ENCODE peak calls at places on chromosomes 4 and X, in four cellular contexts. F is CD4-positive, alpha-beta T cell; P is activated CD4-positive, alpha-beta T cell treated with anti-CD3 and anti-CD28 coated beads, Interleukin-2, amount 50 U/mL, for 1 hour; O is endodermal cell. L is an unnamed sample.

GRCh38 chr4:1377606-1378261 is 28.5 kb downstream of the NKX1-1 start:
- DNase-seq in F (no peak), O (peak; percentile 35), P (no peak), L (peak; percentile 8)

GRCh38 chr4:86626066-86626465 is 32.0 kb downstream of the PTPN13 start:
- DNase-seq in O (no peak), P (no peak), F (no peak), L (no peak)

GRCh38 chr4:114383721-114384120 is 214.9 kb upstream of the UGT8 start:
- DNase-seq in F (no peak), P (no peak), O (no peak), L (no peak)

GRCh38 chr4:126445596-126445995 is 1130.8 kb downstream of the FAT4 start:
- DNase-seq in F (no peak), P (no peak), O (no peak), L (no peak)

GRCh38 chrX:15343075-15343476 is 7.8 kb upstream of the PIGA start:
- DNase-seq in O (no peak), P (no peak), F (no peak), L (no peak)

GRCh38 chr4:173991321-173991720 is 292.1 kb downstream of the FBXO8 start:
- DNase-seq in O (no peak), P (no peak), F (no peak), L (no peak)

GRCh38 chr4:150314031-150314430 is 235.8 kb downstream of the DCLK2 start:
- DNase-seq in P (no peak), F (no peak), O (no peak), L (no peak)

GRCh38 chr4:74055096-74055495 is 16.6 kb upstream of the CXCL3 start:
- DNase-seq in F (no peak), P (no peak), O (no peak), L (no peak)

GRCh38 chrX:8067754-8068469 is 103.2 kb downstream of the VCX2 start:
- DNase-seq in F (no peak), P (no peak), O (no peak), L (no peak)

L was measured in glutamatergic neuron.